ENCODE peak calls at places on chromosome 2, in nine cellular contexts. S is right atrium auricular region, E is cardiac muscle cell, Q is cardiac fibroblast, H is AG09309, G is fibroblast of mammary gland, T is tibial nerve, J is colonic mucosa, D is testis. R is an unnamed sample.

GRCh38 chr2:24478243-24478642 is 12.8 kb upstream of the NCOA1 start:
- DNase-seq in G (no peak), H (no peak), J (no peak), D (no peak), S (no peak), Q (no peak), E (no peak), T (no peak), R (no peak)

GRCh38 chr2:43619511-43619910 is 17.5 kb upstream of the PLEKHH2 start:
- DNase-seq in T (no peak), H (no peak), S (no peak), E (no peak), D (no peak), G (no peak), Q (no peak), J (no peak), R (no peak)

GRCh38 chr2:9967053-9967775 is 15.7 kb downstream of the GRHL1 start:
- DNase-seq in E (no peak), Q (no peak), G (peak; percentile 54), D (no peak), J (no peak), S (no peak), H (no peak), T (no peak), R (peak; percentile 41)

GRCh38 chr2:127275356-127275755 is 18.6 kb downstream of the ERCC3 start:
- DNase-seq in H (no peak), S (peak; percentile 5), E (no peak), Q (no peak), J (no peak), D (no peak), T (no peak), G (no peak), R (no peak)

GRCh38 chr2:35522434-35522833 is 833.1 kb upstream of the CRIM1 start:
- DNase-seq in G (no peak), T (no peak), H (no peak), D (no peak), J (no peak), E (no peak), Q (no peak), S (no peak), R (no peak)

GRCh38 chr2:141522048-141522447 is 608.8 kb downstream of the LRP1B start:
- DNase-seq in S (no peak), T (no peak), J (no peak), H (no peak), D (no peak), Q (no peak), E (no peak), G (no peak), R (peak; percentile 22)

GRCh38 chr2:120656273-120656960 is 79.3 kb upstream of the GLI2 start:
- DNase-seq in J (no peak), D (peak; percentile 45), S (no peak), G (no peak), T (no peak), Q (no peak), H (no peak), E (no peak), R (no peak)

GRCh38 chr2:138245309-138245708 is 256.3 kb upstream of the SPOPL start:
- DNase-seq in Q (no peak), J (no peak), G (no peak), T (no peak), S (no peak), E (no peak), D (no peak), H (no peak), R (no peak)

GRCh38 chr2:98601532-98602132 is 6.7 kb downstream of the COA5 start:
- DNase-seq in E (peak; percentile 59), Q (peak; percentile 56), H (no peak), J (no peak), G (peak; percentile 56), S (no peak), T (no peak), D (peak; percentile 40), R (peak; percentile 67)

GRCh38 chr2:237731663-237732062 is 66.9 kb upstream of the RBM44 start:
- DNase-seq in G (peak; percentile 77), Q (peak; percentile 54), J (no peak), H (peak; percentile 23), S (no peak), E (no peak), D (no peak), T (no peak), R (peak; percentile 18)

GRCh38 chr2:144509548-144510205 is 10.2 kb downstream of the ZEB2 start:
- DNase-seq in G (no peak), J (no peak), H (no peak), T (no peak), E (no peak), Q (no peak), D (no peak), S (no peak), R (no peak)

GRCh38 chr2:144510206-144510991 is 9.5 kb downstream of the ZEB2 start:
- DNase-seq in Q (peak; percentile 68), T (no peak), E (peak; percentile 58), S (no peak), H (no peak), D (no peak), J (no peak), G (peak; percentile 59), R (peak; percentile 58)

GRCh38 chr2:144511945-144512344 is 8.0 kb downstream of the ZEB2 start:
- DNase-seq in D (no peak), T (no peak), E (no peak), J (no peak), Q (no peak), H (no peak), S (no peak), G (no peak), R (no peak)

GRCh38 chr2:144512421-144513272 is 7.3 kb downstream of the ZEB2 start:
- DNase-seq in T (no peak), J (no peak), E (no peak), S (no peak), Q (no peak), G (no peak), H (no peak), D (no peak), R (no peak)

GRCh38 chr2:144511222-144511855 is 8.6 kb downstream of the ZEB2 start:
- DNase-seq in E (no peak), G (no peak), D (no peak), T (no peak), S (no peak), Q (no peak), H (no peak), J (no peak), R (no peak)
- H3K4me3 ChIP-seq in E (no peak overlapping the region), G (no peak overlapping the region), D (no peak overlapping the region), T (peak overlapping the region; percentile 70), S (peak overlapping the region; percentile 32), Q (peak overlapping the region; percentile 29), H (no peak overlapping the region), J (no peak overlapping the region), R (no peak overlapping the region)

DNA sequence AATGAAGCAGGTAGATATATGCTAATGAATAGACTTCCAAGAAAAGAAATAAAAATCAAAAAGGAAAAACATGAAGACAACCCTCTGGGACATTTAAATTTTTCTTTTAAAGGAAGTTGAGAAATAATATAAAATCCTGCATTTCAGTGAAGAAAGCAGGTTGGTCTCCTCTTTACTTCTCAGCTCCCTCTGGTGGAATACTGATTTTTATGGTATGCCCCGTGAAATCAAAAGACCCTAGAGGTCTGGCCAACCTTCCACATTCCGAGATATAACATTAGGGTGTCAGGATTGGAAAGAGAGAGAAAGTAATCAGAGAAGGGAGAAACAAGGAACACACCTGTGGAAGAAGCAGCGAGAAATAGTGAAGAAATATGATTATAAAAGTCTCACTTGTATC is 72.7 kb downstream of the DNER start:
- DNase-seq in G (no peak), S (no peak), Q (no peak), D (no peak), E (no peak), H (no peak), T (no peak), J (no peak), R (no peak)
- TF ChIP-seq CTCF in G (peak; percentile 15), S (no peak), Q (peak; percentile 15), D (no peak), E (peak; percentile 14), H (no peak), T (no peak), J (no peak), R (no peak)

GRCh38 chr2:3605013-3605961 is 10.4 kb downstream of the COLEC11 start:
- DNase-seq in D (peak; percentile 67), G (peak; percentile 64), S (peak; percentile 40), Q (no peak), J (peak; percentile 46), E (no peak), H (no peak), T (no peak), R (peak; percentile 77)
- H3K4me3 ChIP-seq in D (peak overlapping the region; percentile 44), G (no peak overlapping the region), S (no peak overlapping the region), Q (no peak overlapping the region), J (no peak overlapping the region), E (no peak overlapping the region), H (no peak overlapping the region), T (no peak overlapping the region), R (peak overlapping the region; percentile 57)

DNA sequence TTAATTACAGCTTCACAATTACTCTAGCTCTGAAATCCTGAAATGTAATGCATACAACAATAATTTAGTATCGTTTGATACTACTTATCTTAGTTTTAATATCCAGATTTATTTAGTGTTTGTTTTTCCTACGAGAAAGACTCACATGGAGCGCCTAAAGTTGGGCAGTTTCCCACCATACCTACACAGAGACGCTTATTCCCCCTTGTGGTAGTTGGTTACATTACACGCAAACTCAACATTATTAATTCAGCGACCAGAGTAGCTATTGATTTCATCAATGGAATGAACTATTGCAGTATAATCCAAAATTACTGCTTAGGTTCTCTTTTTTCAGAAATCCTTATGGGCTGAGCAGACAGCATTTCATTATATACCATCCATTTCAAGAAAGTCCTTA is 164.0 kb upstream of the REG3G start:
- DNase-seq in D (peak; percentile 28), G (no peak), Q (no peak), E (peak; percentile 17), T (no peak), S (no peak), J (no peak), H (no peak), R (peak; percentile 21)
- TF ChIP-seq CTCF in D (no peak), G (no peak), Q (peak; percentile 19), E (peak; percentile 24), T (no peak), S (peak; percentile 39), J (no peak), H (no peak), R (peak; percentile 36)

DNA sequence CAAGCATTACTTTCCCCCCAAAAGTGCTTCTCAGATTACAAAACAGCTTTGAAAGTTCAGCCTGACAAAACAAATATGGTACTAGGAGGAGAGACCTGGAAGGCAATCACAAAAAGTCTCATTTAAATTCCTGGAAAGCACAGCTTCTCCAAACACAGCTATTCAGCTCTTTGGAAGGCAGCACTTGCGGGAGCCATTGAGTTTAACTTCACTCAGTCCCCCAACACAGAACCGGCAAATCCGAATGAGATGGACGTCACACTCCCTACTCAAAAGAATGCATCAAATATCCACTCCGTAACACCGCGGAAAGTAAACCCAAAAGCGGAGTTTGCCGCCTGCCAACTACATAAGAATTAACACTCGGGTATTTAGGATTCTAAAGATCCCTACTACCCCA is 641 bp downstream of the ST6GAL2 start:
- DNase-seq in S (no peak), J (no peak), T (no peak), E (peak; percentile 17), D (peak; percentile 28), Q (peak; percentile 1), G (no peak), H (no peak), R (no peak)
- H3K4me3 ChIP-seq in S (peak overlapping the region; percentile 45), J (peak overlapping the region; percentile 40), T (no peak overlapping the region), E (peak overlapping the region; percentile 65), D (peak overlapping the region; percentile 69), Q (no peak overlapping the region), G (no peak overlapping the region), H (no peak overlapping the region), R (no peak overlapping the region)

R was measured in GM12865.